ENCODE peak calls at places on chromosomes 7 and 10, in seven cellular contexts. N, J, B, Z, T, O and L are unnamed samples.

GRCh38 chr7:119572132-119572531 is 700.8 kb upstream of the KCND2 start:
- DNase-seq in N (no peak), J (peak; percentile 12), B (no peak), Z (no peak), T (no peak), O (no peak), L (peak; percentile 10)

GRCh38 chr7:2306688-2307087 is 7.6 kb downstream of the SNX8 start:
- DNase-seq in N (no peak), J (no peak), B (no peak), Z (no peak), T (no peak), O (no peak), L (no peak)

GRCh38 chr7:28854750-28855074 is 103.4 kb downstream of the TRIL start:
- DNase-seq in N (no peak), J (no peak), B (no peak), Z (peak; percentile 26), T (no peak), O (no peak), L (no peak)

GRCh38 chr7:116610210-116610609 is 61.8 kb upstream of the MET start:
- DNase-seq in N (no peak), J (no peak), B (no peak), Z (peak; percentile 41), T (no peak), O (no peak), L (no peak)

GRCh38 chr7:130363156-130363847 is 17.0 kb upstream of the CPA1 start:
- DNase-seq in N (peak; percentile 96), J (peak; percentile 45), B (no peak), Z (peak; percentile 99), T (no peak), O (peak; percentile 39), L (peak; percentile 2)

GRCh38 chr10:47241946-47242900 is 57.8 kb upstream of the GDF10 start:
- DNase-seq in N (no peak), J (peak; percentile 38), B (no peak), Z (no peak), T (no peak), O (no peak), L (no peak)

GRCh38 chr7:69992938-69993337 is 394.7 kb downstream of the AUTS2 start:
- DNase-seq in N (no peak), J (no peak), B (no peak), Z (no peak), T (no peak), O (no peak), L (no peak)

GRCh38 chr10:97974526-97975525 is 55.6 kb downstream of the CRTAC1 start:
- DNase-seq in N (no peak), J (peak; percentile 39), B (no peak), Z (no peak), T (peak; percentile 21), O (no peak), L (peak; percentile 83)

GRCh38 chr7:36440880-36441279 is 51.2 kb downstream of the ANLN start:
- DNase-seq in N (no peak), J (peak; percentile 31), B (no peak), Z (peak; percentile 46), T (no peak), O (no peak), L (peak; percentile 36)

GRCh38 chr7:27782849-27783248 is 42.9 kb downstream of the TAX1BP1 start:
- DNase-seq in N (no peak), J (no peak), B (no peak), Z (peak; percentile 39), T (no peak), O (no peak), L (no peak)

DNA sequence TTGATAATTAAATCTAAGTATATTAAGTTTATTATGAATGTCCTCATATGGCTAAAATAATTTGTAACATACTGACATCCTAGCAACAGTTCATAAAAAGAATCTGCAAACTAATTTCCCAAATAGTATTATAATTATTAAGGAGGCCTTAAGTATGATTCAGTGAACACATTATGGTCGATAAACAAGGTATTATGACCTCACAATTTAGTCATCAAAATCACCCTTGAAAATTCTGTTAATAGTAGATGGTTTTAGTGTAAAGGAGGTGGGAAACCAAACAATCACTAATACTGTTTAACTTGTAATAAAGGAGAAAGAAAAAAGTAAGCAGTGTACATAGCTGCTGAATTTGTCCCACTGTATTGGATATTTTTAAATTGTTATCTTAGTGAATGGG is 2.1 kb downstream of the ETV1 start:
- DNase-seq in N (no peak), J (no peak), B (no peak), Z (peak; percentile 29), T (no peak), O (no peak), L (no peak)
- H3K4me3 ChIP-seq in N (no peak overlapping the region), J (no peak overlapping the region), B (no peak overlapping the region), Z (no peak overlapping the region), T (peak overlapping the region; percentile 58), O (no peak overlapping the region), L (peak overlapping the region; percentile 70)

DNA sequence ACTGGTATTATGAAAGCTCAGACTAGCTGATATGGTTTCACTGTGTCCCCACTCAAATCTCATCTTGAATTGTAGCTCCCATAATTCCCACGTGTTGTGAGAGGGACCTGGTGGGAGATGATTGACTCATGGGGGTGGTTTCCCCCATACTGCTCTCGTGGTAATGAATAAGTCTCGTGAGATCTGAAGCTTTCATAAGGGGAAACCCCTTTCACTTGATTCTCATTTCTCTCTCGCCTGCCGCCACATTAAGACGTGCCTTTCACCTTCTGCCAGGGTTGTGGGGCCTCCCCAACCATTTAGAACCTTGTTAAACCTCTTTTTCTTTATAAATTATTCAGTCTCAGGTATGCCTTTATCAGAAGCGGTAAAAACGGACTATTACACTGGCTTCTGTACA is 40.3 kb downstream of the COL13A1 start:
- DNase-seq in N (no peak), J (no peak), B (no peak), Z (no peak), T (no peak), O (no peak), L (no peak)
- H3K27me3 ChIP-seq in N (no peaks in the 10 kb centered on the region), J (no peaks in the 10 kb centered on the region), B (no peaks in the 10 kb centered on the region), Z (no peaks in the 10 kb centered on the region), T (no peaks in the 10 kb centered on the region), O (no peaks in the 10 kb centered on the region), L (no peaks in the 10 kb centered on the region)

GRCh38 chr10:99984201-99984600 is 25.5 kb downstream of the DNMBP start:
- DNase-seq in N (no peak), J (no peak), B (no peak), Z (peak; percentile 68), T (no peak), O (no peak), L (no peak)
- H3K4me3 ChIP-seq in N (no peak overlapping the region), J (no peak overlapping the region), B (no peak overlapping the region), Z (no peak overlapping the region), T (no peak overlapping the region), O (no peak overlapping the region), L (no peak overlapping the region)

GRCh38 chr7:41955475-41956243 is 252.8 kb upstream of the INHBA start:
- DNase-seq in N (peak; percentile 95), J (peak; percentile 98), B (no peak), Z (peak; percentile 99), T (peak; percentile 59), O (peak; percentile 99), L (peak; percentile 81)

GRCh38 chr7:41956712-41957111 is 253.8 kb upstream of the INHBA start:
- DNase-seq in N (no peak), J (no peak), B (no peak), Z (no peak), T (no peak), O (no peak), L (peak; percentile 26)

DNA sequence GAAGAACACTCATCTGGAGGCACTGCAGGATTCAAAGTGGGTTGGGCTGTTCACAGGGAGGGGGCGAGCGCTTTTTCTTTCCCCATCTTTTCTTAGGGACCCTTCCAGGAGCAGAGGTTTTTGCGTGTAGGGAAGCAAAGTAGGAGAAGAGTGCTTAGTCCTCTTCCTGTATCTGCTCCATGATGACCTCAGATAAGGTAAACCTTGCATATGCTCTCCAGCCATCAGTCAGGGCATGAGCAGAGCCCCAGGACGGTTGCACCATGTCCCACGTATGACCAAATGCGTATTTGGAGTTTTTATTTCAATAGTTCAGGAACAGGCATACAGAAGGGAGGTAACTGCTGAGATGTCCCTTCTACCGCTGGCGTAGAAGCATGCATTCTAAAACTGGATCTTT is 253.4 kb upstream of the INHBA start:
- DNase-seq in N (no peak), J (no peak), B (no peak), Z (no peak), T (no peak), O (no peak), L (no peak)
- H3K27me3 ChIP-seq in N (no peaks in the 10 kb centered on the region), J (no peaks in the 10 kb centered on the region), B (no peaks in the 10 kb centered on the region), Z (no peaks in the 10 kb centered on the region), T (no peaks in the 10 kb centered on the region), O (no peaks in the 10 kb centered on the region), L (no peaks in the 10 kb centered on the region)

GRCh38 chr7:100157069-100157333 is 1.5 kb downstream of the TRAPPC14 start:
- DNase-seq in N (no peak), J (no peak), B (no peak), Z (no peak), T (no peak), O (no peak), L (no peak)
- H3K4me3 ChIP-seq in N (no peak overlapping the region), J (no peak overlapping the region), B (peak overlapping the region; percentile 90), Z (no peak overlapping the region), T (peak overlapping the region; percentile 87), O (no peak overlapping the region), L (no peak overlapping the region)

GRCh38 chr10:504806-505205 is 184.7 kb downstream of the DIP2C start:
- DNase-seq in N (peak; percentile 9), J (no peak), B (no peak), Z (no peak), T (no peak), O (peak; percentile 29), L (no peak)
- H3K27me3 ChIP-seq in N (no peaks in the 10 kb centered on the region), J (peaks cover 3% of the 10 kb centered on the region), B (no peaks in the 10 kb centered on the region), Z (no peaks in the 10 kb centered on the region), T (no peaks in the 10 kb centered on the region), O (no peaks in the 10 kb centered on the region), L (peaks cover 43% of the 10 kb centered on the region)

DNA sequence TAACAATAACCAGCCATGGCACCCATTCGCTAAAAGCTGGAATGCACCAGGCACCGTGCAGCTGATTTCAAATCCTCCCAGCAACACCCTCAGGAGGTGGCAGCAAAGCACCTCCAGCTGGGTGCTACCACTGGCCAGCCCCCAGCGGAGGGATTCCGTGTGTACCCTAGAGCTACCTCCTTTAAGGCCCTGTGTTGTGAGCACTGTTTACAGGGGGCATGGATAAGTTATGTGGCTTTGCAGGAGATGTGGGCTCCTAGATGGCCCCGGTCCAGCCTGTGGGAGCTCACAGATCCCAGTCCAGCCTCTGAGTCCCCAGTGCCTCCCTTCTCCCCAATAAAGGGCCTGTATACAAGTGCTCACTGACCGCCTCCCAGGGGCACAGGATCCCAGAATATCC is 27.1 kb downstream of the TNRC18 start:
- DNase-seq in N (no peak), J (no peak), B (peak; percentile 47), Z (no peak), T (no peak), O (peak; percentile 77), L (peak; percentile 54)
- H3K4me3 ChIP-seq in N (peak overlapping the region; percentile 65), J (no peak overlapping the region), B (peak overlapping the region; percentile 96), Z (peak overlapping the region; percentile 17), T (no peak overlapping the region), O (no peak overlapping the region), L (no peak overlapping the region)